ENCODE peak calls at places on chromosome 21, in six cellular contexts. O is Caco-2, S is left ventricle myocardium inferior, R is cardiac muscle cell, T is aorta, G is upper lobe of left lung. P is an unnamed sample. For H3K9me3, the result is how much of the 10 kb centered on the place peaks cover.

GRCh38 chr21:43337901-43338655 is 88.9 kb downstream of the SIK1 start:
- DNase-seq in O (no peak), S (no peak), R (no peak), T (no peak), G (peak), P (no peak)

GRCh38 chr21:45799765-45800338 is 156.3 kb downstream of the PCBP3 start:
- DNase-seq in O (no peak), S (no peak), R (no peak), T (no peak), G (no peak), P (no peak)

GRCh38 chr21:28342229-28342810 is 650.4 kb downstream of the LTN1 start:
- DNase-seq in O (no peak), S (no peak), R (no peak), T (no peak), G (no peak), P (no peak)

GRCh38 chr21:22223385-22223784 is 1225.2 kb downstream of the NCAM2 start:
- DNase-seq in O (no peak), S (no peak), R (peak), T (no peak), G (no peak), P (no peak)

GRCh38 chr21:46189213-46189958 is 5.1 kb upstream of the SPATC1L start:
- DNase-seq in O (no peak), S (no peak), R (no peak), T (peak), G (no peak), P (no peak)

GRCh38 chr21:43979654-43980053 is 32.5 kb upstream of the TRAPPC10 start:
- DNase-seq in O (no peak), S (no peak), R (no peak), T (no peak), G (no peak), P (no peak)

GRCh38 chr21:46115441-46116188 is 17.7 kb downstream of the COL6A2 start:
- DNase-seq in O (peak), S (peak), R (no peak), T (peak), G (no peak), P (no peak)

GRCh38 chr21:45386336-45386727 is 18.6 kb upstream of the COL18A1 start:
- DNase-seq in O (peak), S (peak), R (no peak), T (peak), G (peak), P (no peak)

GRCh38 chr21:21236981-21237380 is 238.8 kb downstream of the NCAM2 start:
- DNase-seq in O (no peak), S (no peak), R (no peak), T (no peak), G (no peak), P (no peak)

GRCh38 chr21:40846057-40846456 is 901 bp downstream of the DSCAM start:
- DNase-seq in O (no peak), S (no peak), R (peak), T (no peak), G (no peak), P (no peak)

GRCh38 chr21:27134513-27134912 is 167.6 kb upstream of the ADAMTS5 start:
- DNase-seq in O (no peak), S (no peak), R (no peak), T (no peak), G (no peak), P (no peak)

GRCh38 chr21:32599146-32599925 is 12.8 kb downstream of the CFAP298 start:
- DNase-seq in O (no peak), S (no peak), R (no peak), T (no peak), G (peak), P (no peak)

GRCh38 chr21:45595574-45596295 is 47.8 kb upstream of the PCBP3 start:
- DNase-seq in O (peak), S (no peak), R (no peak), T (peak), G (no peak), P (no peak)

GRCh38 chr21:21165063-21165645 is 166.9 kb downstream of the NCAM2 start:
- DNase-seq in O (no peak), S (no peak), R (no peak), T (peak), G (no peak), P (no peak)

GRCh38 chr21:41761211-41762181 is 5.4 kb downstream of the RIPK4 start:
- DNase-seq in O (no peak), S (peak), R (peak), T (peak), G (peak), P (no peak)

GRCh38 chr21:43190544-43191340 is 21.9 kb downstream of the CRYAA start:
- DNase-seq in O (peak), S (no peak), R (no peak), T (no peak), G (peak), P (no peak)

GRCh38 chr21:44762221-44763049 is 39.2 kb downstream of the UBE2G2 start:
- DNase-seq in O (no peak), S (no peak), R (no peak), T (no peak), G (peak), P (no peak)

GRCh38 chr21:27190601-27191000 is 223.7 kb upstream of the ADAMTS5 start:
- DNase-seq in O (no peak), S (no peak), R (peak), T (no peak), G (no peak), P (no peak)

GRCh38 chr21:41886331-41886730 is 7.2 kb upstream of the PRDM15 start:
- DNase-seq in O (no peak), S (no peak), R (no peak), T (no peak), G (no peak), P (no peak)

GRCh38 chr21:17348357-17348756 is 164.5 kb upstream of the CXADR start:
- DNase-seq in O (no peak), S (no peak), R (no peak), T (no peak), G (no peak), P (no peak)

GRCh38 chr21:44519346-44520325 is 20.4 kb downstream of the KRTAP10-1 start:
- DNase-seq in O (no peak), S (peak), R (no peak), T (no peak), G (no peak), P (no peak)

GRCh38 chr21:37370152-37371040 is 3.8 kb downstream of the DYRK1A start:
- DNase-seq in O (no peak), S (no peak), R (no peak), T (no peak), G (no peak), P (no peak)

GRCh38 chr21:41953249-41953830 is 478 bp downstream of the C2CD2 start:
- DNase-seq in O (no peak), S (peak), R (peak), T (peak), G (peak), P (no peak)

GRCh38 chr21:34673006-34673405 is 4.2 kb downstream of the CLIC6 start:
- DNase-seq in O (no peak), S (no peak), R (no peak), T (no peak), G (no peak), P (no peak)

GRCh38 chr21:43805275-43805800 is 16.0 kb downstream of the RRP1 start:
- DNase-seq in O (no peak), S (no peak), R (no peak), T (peak), G (no peak), P (no peak)

GRCh38 chr21:42221581-42222345 is 2.8 kb downstream of the ABCG1 start:
- DNase-seq in O (no peak), S (no peak), R (no peak), T (no peak), G (no peak), P (no peak)

GRCh38 chr21:41932576-41933258 is 21.1 kb downstream of the C2CD2 start:
- DNase-seq in O (no peak), S (peak), R (no peak), T (no peak), G (peak), P (no peak)

GRCh38 chr21:46171585-46171984 is 12.7 kb downstream of the SPATC1L start:
- DNase-seq in O (no peak), S (no peak), R (no peak), T (peak), G (no peak), P (no peak)

GRCh38 chr21:45445369-45445768 is 40.4 kb downstream of the COL18A1 start:
- DNase-seq in O (no peak), S (no peak), R (no peak), T (no peak), G (no peak), P (no peak)

GRCh38 chr21:36776981-36777617 is 78.2 kb downstream of the SIM2 start:
- DNase-seq in O (no peak), S (no peak), R (no peak), T (no peak), G (no peak), P (no peak)

GRCh38 chr21:38170283-38170682 is 86.5 kb upstream of the KCNJ15 start:
- DNase-seq in O (no peak), S (no peak), R (no peak), T (peak), G (no peak), P (no peak)

GRCh38 chr21:37338671-37339526 is 27.7 kb upstream of the DYRK1A start:
- DNase-seq in O (peak), S (peak), R (peak), T (peak), G (no peak), P (no peak)

DNA sequence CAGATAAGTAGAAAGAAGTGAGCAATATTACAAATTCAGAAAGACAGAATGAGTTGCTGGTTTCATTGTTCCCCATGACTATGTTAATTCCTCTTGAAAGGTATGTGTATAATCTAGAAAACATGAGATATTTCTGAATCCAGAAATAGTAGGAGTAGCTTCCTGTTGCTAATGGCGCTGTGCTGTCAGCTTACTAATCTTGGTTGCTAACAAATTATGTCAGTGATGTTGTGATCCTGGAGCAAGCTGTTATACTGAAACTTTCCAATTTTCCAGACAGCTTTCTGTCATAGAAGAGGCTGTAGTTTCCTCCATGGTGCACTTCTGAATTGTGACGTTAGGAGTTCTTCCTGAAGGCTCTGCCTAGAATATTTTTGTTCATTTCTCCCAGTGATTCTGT is 372.3 kb downstream of the USP25 start:
- DNase-seq in O (no peak), S (no peak), R (no peak), T (no peak), G (no peak), P (no peak)
- H3K9me3 ChIP-seq in O (under half), S (under half), R (under half), T (under half), G (under half), P (under half)

GRCh38 chr21:31005019-31005418 is 33.3 kb downstream of the KRTAP19-8 start:
- DNase-seq in O (no peak), S (no peak), R (peak), T (no peak), G (no peak), P (no peak)
- H3K9me3 ChIP-seq in O (under half), S (under half), R (under half), T (under half), G (under half), P (under half)

DNA sequence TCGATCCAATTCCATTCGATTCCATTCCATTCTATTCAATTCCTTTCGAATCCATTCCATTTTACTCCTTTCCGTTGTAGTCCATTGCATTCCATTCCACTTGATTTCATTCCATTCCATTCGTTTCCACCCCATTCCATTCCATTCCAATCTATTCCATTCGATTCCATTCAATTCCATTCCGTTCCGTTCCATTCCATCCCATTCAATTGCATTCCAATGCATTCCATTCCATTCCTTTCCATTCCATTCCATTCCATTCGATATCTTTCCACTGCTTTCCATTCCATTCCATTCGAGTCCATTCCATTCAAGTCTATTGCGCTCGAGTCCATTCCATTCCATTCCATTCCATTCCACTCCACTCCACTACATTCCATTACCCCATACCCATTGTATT is 2568.7 kb upstream of the TPTE start:
- DNase-seq in O (no peak), S (no peak), R (no peak), T (no peak), G (no peak), P (no peak)
- H3K9me3 ChIP-seq in O (under half), S (under half), R (half or more), T (under half), G (under half), P (half or more)

GRCh38 chr21:19759836-19760235 is 1238.4 kb upstream of the NCAM2 start:
- DNase-seq in O (no peak), S (no peak), R (no peak), T (no peak), G (peak), P (no peak)
- H3K9me3 ChIP-seq in O (under half), S (under half), R (under half), T (under half), G (under half), P (under half)

GRCh38 chr21:39837861-39838359 is 29.3 kb upstream of the PCP4 start:
- DNase-seq in O (no peak), S (no peak), R (no peak), T (no peak), G (no peak), P (no peak)
- H3K9me3 ChIP-seq in O (under half), S (under half), R (under half), T (under half), G (under half), P (under half)